ENCODE peak calls at places on chromosomes 11 and 22, in six cellular contexts. K is K562, D is H1, Q is GM23338, I is HepG2, C is GM12878. G is an unnamed sample.

GRCh38 chr11:101053492-101053891 is 76.1 kb downstream of the PGR start:
- DNase-seq in K (no peak), D (no peak), Q (no peak), I (no peak), C (no peak), G (no peak)

GRCh38 chr11:10413268-10413667 is 41.8 kb upstream of the AMPD3 start:
- DNase-seq in K (no peak), D (no peak), Q (no peak), I (peak), C (no peak), G (no peak)

GRCh38 chr11:36672815-36673450 is 74.9 kb upstream of the RAG2 start:
- DNase-seq in K (peak), D (no peak), Q (peak), I (peak), C (no peak), G (no peak)

GRCh38 chr22:19959043-19959586 is 17.5 kb upstream of the TXNRD2 start:
- DNase-seq in K (peak), D (peak), Q (peak), I (peak), C (no peak), G (peak)

GRCh38 chr22:40613025-40613424 is 23.5 kb downstream of the MRTFA start:
- DNase-seq in K (no peak), D (no peak), Q (no peak), I (no peak), C (no peak), G (no peak)

GRCh38 chr11:27209562-27210005 is 153.4 kb downstream of the CCDC34 start:
- DNase-seq in K (peak), D (no peak), Q (no peak), I (peak), C (no peak), G (no peak)

GRCh38 chr22:36083056-36083455 is 54.4 kb upstream of the RBFOX2 start:
- DNase-seq in K (no peak), D (no peak), Q (no peak), I (no peak), C (no peak), G (no peak)

GRCh38 chr11:14904745-14905103 is 12.7 kb upstream of the CYP2R1 start:
- DNase-seq in K (peak), D (peak), Q (peak), I (no peak), C (no peak), G (peak)

GRCh38 chr22:23789121-23789520 is 2.4 kb downstream of the SMARCB1 start:
- DNase-seq in K (no peak), D (no peak), Q (peak), I (no peak), C (no peak), G (no peak)

GRCh38 chr11:86443415-86443814 is 68.7 kb downstream of the CCDC81 start:
- DNase-seq in K (no peak), D (no peak), Q (no peak), I (no peak), C (no peak), G (no peak)

GRCh38 chr11:86442420-86442819 is 67.7 kb downstream of the CCDC81 start:
- DNase-seq in K (no peak), D (no peak), Q (no peak), I (no peak), C (no peak), G (no peak)

GRCh38 chr11:86440843-86441242 is 66.2 kb downstream of the CCDC81 start:
- DNase-seq in K (no peak), D (no peak), Q (no peak), I (no peak), C (no peak), G (no peak)

GRCh38 chr11:86444981-86445380 is 70.3 kb downstream of the CCDC81 start:
- DNase-seq in K (no peak), D (no peak), Q (no peak), I (no peak), C (no peak), G (no peak)

DNA sequence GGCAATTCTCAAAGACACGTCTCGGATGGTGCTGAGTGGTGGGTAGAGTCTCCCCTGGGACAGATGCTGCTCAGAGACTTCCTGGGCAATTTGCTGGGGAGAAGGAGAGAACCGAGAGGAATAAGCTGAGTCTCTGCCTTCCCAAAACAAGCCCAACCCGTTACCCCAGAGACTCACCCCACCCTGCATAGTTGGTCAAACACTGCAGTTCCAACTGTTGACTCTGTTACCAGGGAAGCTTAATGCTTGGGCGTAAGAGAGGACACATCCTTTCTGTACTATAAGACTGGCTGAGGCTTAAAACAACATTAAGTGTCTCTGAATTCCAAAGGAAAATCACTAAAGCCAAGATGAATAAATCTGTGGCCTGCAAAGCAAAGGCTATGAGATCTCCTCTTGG is 68.1 kb downstream of the CCDC81 start:
- DNase-seq in K (no peak), D (no peak), Q (no peak), I (no peak), C (no peak), G (no peak)
- TF ChIP-seq CREB1 in K (no peak), D (no peak), Q (no peak), I (no peak), C (no peak), G (no peak)

GRCh38 chr11:12069053-12069676 is 41.2 kb upstream of the MICAL2 start:
- DNase-seq in K (peak), D (peak), Q (no peak), I (peak), C (no peak), G (no peak)

GRCh38 chr11:12066056-12066798 is 44.2 kb upstream of the MICAL2 start:
- DNase-seq in K (no peak), D (peak), Q (no peak), I (peak), C (no peak), G (no peak)

GRCh38 chr11:12064954-12065280 is 45.5 kb upstream of the MICAL2 start:
- DNase-seq in K (no peak), D (no peak), Q (no peak), I (no peak), C (no peak), G (no peak)

GRCh38 chr11:12064136-12064953 is 46.0 kb upstream of the MICAL2 start:
- DNase-seq in K (no peak), D (no peak), Q (no peak), I (no peak), C (no peak), G (no peak)

GRCh38 chr11:12066799-12067508 is 43.4 kb upstream of the MICAL2 start:
- DNase-seq in K (no peak), D (no peak), Q (peak), I (peak), C (no peak), G (no peak)
- TF ChIP-seq CREB1 in K (no peak), D (no peak), Q (no peak), I (no peak), C (no peak), G (no peak)

GRCh38 chr11:120134106-120134930 is 3.6 kb downstream of the TRIM29 start:
- DNase-seq in K (no peak), D (peak), Q (no peak), I (no peak), C (no peak), G (no peak)

GRCh38 chr11:120134931-120135228 is 3.0 kb downstream of the TRIM29 start:
- DNase-seq in K (no peak), D (no peak), Q (no peak), I (no peak), C (no peak), G (no peak)

GRCh38 chr11:120131941-120132644 is 5.8 kb downstream of the TRIM29 start:
- DNase-seq in K (no peak), D (peak), Q (no peak), I (peak), C (no peak), G (no peak)

GRCh38 chr11:120132645-120133185 is 5.2 kb downstream of the TRIM29 start:
- DNase-seq in K (no peak), D (peak), Q (no peak), I (no peak), C (no peak), G (no peak)

GRCh38 chr11:120133216-120134105 is 4.5 kb downstream of the TRIM29 start:
- DNase-seq in K (no peak), D (peak), Q (no peak), I (no peak), C (no peak), G (no peak)
- TF ChIP-seq CREB1 in K (no peak), D (no peak), Q (no peak), I (no peak), C (no peak), G (no peak)

DNA sequence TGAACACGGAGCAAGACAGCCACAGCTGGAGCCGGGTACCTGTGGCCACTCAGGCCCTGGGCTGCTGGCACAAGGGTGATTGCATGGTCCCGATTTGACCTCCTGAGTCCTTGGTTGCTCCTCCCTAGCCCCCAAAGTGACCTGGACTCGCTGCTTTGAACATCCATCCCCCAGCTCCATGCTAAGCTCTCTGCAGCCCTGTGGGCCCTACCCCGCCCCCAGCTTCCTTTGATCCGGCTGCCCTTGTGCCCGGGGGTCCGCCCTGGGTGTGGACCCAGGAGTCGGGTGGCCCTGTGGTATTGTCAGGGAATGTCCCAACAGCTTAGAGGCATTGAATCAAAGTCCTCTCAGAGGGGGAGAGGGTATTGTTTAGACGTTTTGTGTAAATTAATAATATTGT is 20.5 kb downstream of the GRIK4 start:
- DNase-seq in K (no peak), D (no peak), Q (no peak), I (peak), C (no peak), G (no peak)
- TF ChIP-seq CREB1 in K (no peak), D (no peak), Q (no peak), I (no peak), C (no peak), G (no peak)

GRCh38 chr11:15938983-15939382 is 417.4 kb downstream of the SOX6 start:
- DNase-seq in K (no peak), D (peak), Q (no peak), I (no peak), C (no peak), G (no peak)

GRCh38 chr11:15936011-15936410 is 420.3 kb downstream of the SOX6 start:
- DNase-seq in K (no peak), D (peak), Q (no peak), I (no peak), C (no peak), G (no peak)

GRCh38 chr11:15938362-15938725 is 418.0 kb downstream of the SOX6 start:
- DNase-seq in K (no peak), D (peak), Q (no peak), I (no peak), C (no peak), G (no peak)

GRCh38 chr11:15935370-15935769 is 421.0 kb downstream of the SOX6 start:
- DNase-seq in K (no peak), D (no peak), Q (no peak), I (no peak), C (no peak), G (no peak)

GRCh38 chr11:15937601-15938361 is 418.6 kb downstream of the SOX6 start:
- DNase-seq in K (no peak), D (peak), Q (peak), I (no peak), C (no peak), G (no peak)
- TF ChIP-seq CREB1 in K (no peak), D (no peak), Q (no peak), I (no peak), C (no peak), G (no peak)